ENCODE peak calls at places on chromosomes 16 and 17, in seven cellular contexts. A, K, S, L, Y, G and X are unnamed samples.

GRCh38 chr17:81178136-81179091 is 12.4 kb upstream of the AATK start:
- DNase-seq in A (no peak), K (no peak), S (no peak), L (no peak), Y (no peak), G (no peak), X (no peak)

GRCh38 chr16:13101828-13102227 is 200.4 kb downstream of the SHISA9 start:
- DNase-seq in A (no peak), K (no peak), S (no peak), L (no peak), Y (no peak), G (no peak), X (no peak)

GRCh38 chr17:31511176-31511540 is 119.7 kb downstream of the RAB11FIP4 start:
- DNase-seq in A (no peak), K (no peak), S (no peak), L (no peak), Y (no peak), G (no peak), X (no peak)

GRCh38 chr17:3695129-3695722 is 729 bp downstream of the P2RX5 start:
- DNase-seq in A (no peak), K (no peak), S (no peak), L (peak; percentile 71), Y (no peak), G (no peak), X (no peak)

GRCh38 chr17:74737299-74738050 is 419 bp downstream of the RAB37 start:
- DNase-seq in A (no peak), K (peak; percentile 59), S (no peak), L (peak; percentile 85), Y (no peak), G (peak; percentile 55), X (peak; percentile 51)

GRCh38 chr17:78121801-78122220 is 6.7 kb downstream of the TMC6 start:
- DNase-seq in A (no peak), K (no peak), S (no peak), L (no peak), Y (no peak), G (no peak), X (no peak)

GRCh38 chr17:7856081-7856791 is 1.1 kb downstream of the NAA38 start:
- DNase-seq in A (no peak), K (no peak), S (no peak), L (peak; percentile 59), Y (peak; percentile 34), G (no peak), X (no peak)

GRCh38 chr16:83704656-83705055 is 103.1 kb upstream of the HSBP1 start:
- DNase-seq in A (no peak), K (no peak), S (no peak), L (no peak), Y (no peak), G (no peak), X (no peak)

GRCh38 chr17:20009302-20010098 is at the start of gene SPECC1:
- DNase-seq in A (peak; percentile 65), K (peak; percentile 49), S (no peak), L (peak; percentile 94), Y (peak; percentile 87), G (peak; percentile 62), X (peak; percentile 76)

GRCh38 chr17:29958947-29959657 is 17.7 kb downstream of the EFCAB5 start:
- DNase-seq in A (no peak), K (no peak), S (no peak), L (no peak), Y (no peak), G (no peak), X (peak; percentile 69)

GRCh38 chr16:19329932-19330331 is 44.4 kb downstream of the CLEC19A start:
- DNase-seq in A (no peak), K (peak; percentile 12), S (no peak), L (no peak), Y (no peak), G (no peak), X (no peak)

GRCh38 chr17:17685775-17686291 is 4.6 kb downstream of the RAI1 start:
- DNase-seq in A (no peak), K (peak; percentile 60), S (no peak), L (peak; percentile 65), Y (peak; percentile 56), G (no peak), X (no peak)

GRCh38 chr17:29168079-29168758 is 12.0 kb downstream of the MYO18A start:
- DNase-seq in A (no peak), K (no peak), S (no peak), L (no peak), Y (no peak), G (no peak), X (no peak)

GRCh38 chr17:2485970-2486369 is 25.7 kb downstream of the METTL16 start:
- DNase-seq in A (no peak), K (no peak), S (no peak), L (no peak), Y (no peak), G (no peak), X (no peak)

GRCh38 chr17:78899361-78900260 is 3.4 kb downstream of the CEP295NL start:
- DNase-seq in A (no peak), K (no peak), S (no peak), L (peak; percentile 62), Y (no peak), G (no peak), X (peak; percentile 88)

GRCh38 chr17:27751166-27751565 is 49.2 kb downstream of the NOS2 start:
- DNase-seq in A (no peak), K (no peak), S (no peak), L (no peak), Y (no peak), G (no peak), X (no peak)

GRCh38 chr16:69324013-69324531 is 6.3 kb downstream of the PDF start:
- DNase-seq in A (no peak), K (no peak), S (no peak), L (peak; percentile 57), Y (no peak), G (no peak), X (peak; percentile 74)

GRCh38 chr16:58243528-58244004 is 45.7 kb upstream of the CSNK2A2 start:
- DNase-seq in A (no peak), K (no peak), S (peak; percentile 91), L (no peak), Y (peak; percentile 70), G (no peak), X (no peak)

GRCh38 chr17:2483084-2483483 is 28.6 kb downstream of the METTL16 start:
- DNase-seq in A (no peak), K (no peak), S (no peak), L (no peak), Y (no peak), G (no peak), X (no peak)

GRCh38 chr17:7191571-7192270 is 12.6 kb upstream of the ASGR1 start:
- DNase-seq in A (peak; percentile 53), K (no peak), S (no peak), L (peak; percentile 86), Y (peak; percentile 44), G (peak; percentile 50), X (peak; percentile 59)

GRCh38 chr17:56939869-56940484 is 20.9 kb downstream of the COIL start:
- DNase-seq in A (no peak), K (peak; percentile 50), S (no peak), L (peak; percentile 79), Y (peak; percentile 71), G (peak; percentile 72), X (no peak)

GRCh38 chr16:70395345-70395901 is 43.5 kb downstream of the ST3GAL2 start:
- DNase-seq in A (peak; percentile 57), K (no peak), S (no peak), L (peak; percentile 83), Y (peak; percentile 86), G (peak; percentile 72), X (peak; percentile 71)

GRCh38 chr17:80104321-80104955 is 3.1 kb downstream of the GAA start:
- DNase-seq in A (no peak), K (no peak), S (no peak), L (peak; percentile 83), Y (no peak), G (no peak), X (no peak)

GRCh38 chr17:2980904-2981246 is 82.5 kb downstream of the OR1D5 start:
- DNase-seq in A (no peak), K (no peak), S (no peak), L (no peak), Y (no peak), G (no peak), X (no peak)

GRCh38 chr17:76204277-76204676 is 36.0 kb downstream of the RNF157 start:
- DNase-seq in A (no peak), K (no peak), S (no peak), L (no peak), Y (no peak), G (peak; percentile 43), X (no peak)
- TF ChIP-seq JUND in A (no peak), K (peak; percentile 48), S (no peak), L (peak; percentile 89), Y (no peak), G (no peak), X (no peak)

GRCh38 chr16:31008154-31008950 is 2.1 kb downstream of the STX1B start:
- DNase-seq in A (no peak), K (no peak), S (no peak), L (peak; percentile 31), Y (no peak), G (no peak), X (no peak)
- TF ChIP-seq JUND in A (no peak), K (no peak), S (no peak), L (peak; percentile 61), Y (no peak), G (no peak), X (no peak)

DNA sequence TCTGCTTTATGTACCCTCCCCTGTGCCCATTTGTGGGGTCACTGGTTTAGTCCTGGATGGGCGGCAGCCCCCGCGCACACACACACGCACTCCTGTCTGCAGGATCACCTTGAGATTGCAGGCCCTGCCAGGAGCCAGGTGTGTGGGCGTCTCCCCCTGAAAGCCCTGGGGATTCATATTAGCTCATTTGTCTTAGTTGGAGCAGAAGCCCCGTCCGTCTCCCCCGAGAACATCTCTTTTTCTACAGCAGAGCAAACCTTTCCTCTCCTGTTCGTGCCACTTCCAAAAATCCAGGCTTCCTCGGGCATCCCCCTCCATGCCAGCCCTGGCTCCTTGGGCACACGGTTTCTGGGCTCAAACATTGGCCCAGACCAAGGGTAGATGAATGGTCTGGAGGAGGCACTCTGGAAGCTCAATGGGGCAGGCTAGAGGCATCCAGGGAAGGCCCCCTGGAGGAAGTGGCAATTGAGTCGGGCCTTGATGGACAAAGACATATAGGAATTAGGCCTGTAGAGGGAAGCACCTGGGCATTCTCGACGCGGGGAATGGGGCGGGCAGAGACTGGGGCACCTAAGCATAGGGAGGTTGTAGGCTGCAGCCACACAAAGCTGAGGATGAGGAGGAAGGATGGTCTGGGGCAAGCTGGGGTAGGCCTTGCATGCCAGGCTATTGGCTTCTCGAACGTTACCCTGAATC is 218.5 kb upstream of the GSE1 start:
- DNase-seq in A (no peak), K (no peak), S (no peak), L (no peak), Y (no peak), G (no peak), X (no peak)
- TF ChIP-seq JUND in A (no peak), K (no peak), S (no peak), L (no peak), Y (no peak), G (no peak), X (no peak)

DNA sequence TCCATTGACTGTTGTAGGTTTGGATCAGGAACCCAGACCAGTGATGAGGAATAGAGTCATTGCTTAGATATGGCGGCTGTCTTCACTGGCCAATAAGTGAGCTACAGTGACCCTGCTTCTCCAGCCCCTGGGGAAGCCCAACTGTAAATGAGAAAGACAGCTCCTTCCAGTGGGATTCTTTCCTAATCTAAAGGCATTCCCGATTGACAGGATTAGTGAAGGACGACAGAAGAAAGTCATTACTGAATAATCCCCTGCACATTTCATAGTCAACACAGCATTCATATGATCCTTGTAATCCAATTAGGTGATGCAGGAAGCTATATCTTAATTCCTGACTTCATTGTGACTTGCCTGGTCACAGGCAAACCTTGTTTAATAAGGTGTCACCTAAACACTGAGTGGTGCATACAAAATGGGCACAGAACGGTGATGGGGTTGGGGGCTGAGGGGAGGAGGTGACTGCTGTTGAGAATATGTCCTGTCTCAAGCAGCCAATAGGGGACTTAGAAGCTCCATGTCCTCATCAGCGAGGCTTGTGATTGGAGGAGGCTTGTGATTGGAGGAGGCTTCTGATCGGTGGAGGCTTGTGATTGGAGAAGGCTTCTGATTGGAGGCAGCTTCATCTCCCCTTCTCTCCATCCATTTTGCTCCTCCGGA is 242.6 kb downstream of the XYLT1 start:
- DNase-seq in A (no peak), K (no peak), S (no peak), L (no peak), Y (peak; percentile 5), G (no peak), X (no peak)
- TF ChIP-seq JUND in A (no peak), K (no peak), S (no peak), L (no peak), Y (no peak), G (no peak), X (no peak)